ENCODE peak calls at places on chromosomes 12 and 14, in six cellular contexts. A is IMR-90; J is endothelial cell; E is CD8-positive, alpha-beta T cell; P is GM10248; B is GM06990. H is an unnamed sample.

GRCh38 chr14:91858536-91859275 is 8.6 kb downstream of the TC2N start:
- DNase-seq in P (peak), E (no peak), B (no peak), J (no peak), A (peak), H (no peak)

GRCh38 chr12:3992945-3993344 is 119.7 kb upstream of the PARP11 start:
- DNase-seq in J (no peak), B (no peak), P (no peak), A (no peak), E (no peak), H (no peak)

GRCh38 chr12:89783321-89784060 is 74.9 kb upstream of the ATP2B1 start:
- DNase-seq in E (no peak), A (peak), J (no peak), P (no peak), B (no peak), H (no peak)

GRCh38 chr14:104876251-104876699 is 11.2 kb downstream of the CEP170B start:
- DNase-seq in B (no peak), P (peak), J (peak), E (no peak), A (peak), H (no peak)

GRCh38 chr14:81165188-81165587 is 55.6 kb downstream of the GTF2A1 start:
- DNase-seq in E (no peak), A (no peak), B (no peak), P (no peak), J (no peak), H (no peak)

GRCh38 chr14:51873221-51873893 is 12.9 kb downstream of the GNG2 start:
- DNase-seq in E (no peak), P (peak), J (no peak), B (peak), A (peak), H (peak)

GRCh38 chr14:104135121-104135903 is 3.1 kb upstream of the KIF26A start:
- DNase-seq in J (peak), A (no peak), E (no peak), P (no peak), B (no peak), H (no peak)

GRCh38 chr12:104562763-104563162 is 106.0 kb downstream of the CHST11 start:
- DNase-seq in A (no peak), J (no peak), B (no peak), P (no peak), E (no peak), H (no peak)

GRCh38 chr12:19869413-19869812 is 430.1 kb downstream of the AEBP2 start:
- DNase-seq in B (no peak), J (no peak), E (no peak), A (no peak), P (no peak), H (no peak)

GRCh38 chr12:82326905-82327503 is 31.2 kb downstream of the CCDC59 start:
- DNase-seq in A (peak), E (no peak), P (peak), J (no peak), B (no peak), H (no peak)

GRCh38 chr12:6416596-6416995 is 28.2 kb upstream of the CD27 start:
- DNase-seq in A (no peak), E (no peak), B (no peak), J (no peak), P (no peak), H (peak)

GRCh38 chr14:25050494-25051170 is 685 bp upstream of the STXBP6 start:
- DNase-seq in J (no peak), E (no peak), P (no peak), A (peak), B (no peak), H (no peak)

GRCh38 chr12:21831671-21832357 is 57.3 kb upstream of the KCNJ8 start:
- DNase-seq in B (no peak), E (no peak), A (peak), P (no peak), J (no peak), H (no peak)

GRCh38 chr12:45660330-45660729 is 69.2 kb upstream of the ARID2 start:
- DNase-seq in A (peak), B (no peak), E (no peak), J (no peak), P (no peak), H (no peak)

GRCh38 chr12:66590276-66590675 is 88.6 kb downstream of the GRIP1 start:
- DNase-seq in P (no peak), J (no peak), B (no peak), E (no peak), A (no peak), H (no peak)

GRCh38 chr12:39603065-39603464 is 16.5 kb downstream of the ABCD2 start:
- DNase-seq in J (no peak), E (no peak), P (no peak), A (no peak), B (no peak), H (no peak)

GRCh38 chr12:7091660-7092228 is 501 bp downstream of the C1R start:
- DNase-seq in B (no peak), A (no peak), P (peak), J (no peak), E (no peak), H (no peak)

GRCh38 chr14:53032161-53032803 is 81.4 kb upstream of the FERMT2 start:
- DNase-seq in A (peak), B (no peak), J (no peak), E (no peak), P (no peak), H (no peak)

GRCh38 chr14:83860757-83861156 is 1669.2 kb upstream of the FLRT2 start:
- DNase-seq in E (no peak), B (no peak), P (no peak), J (no peak), A (peak), H (no peak)

GRCh38 chr12:51218607-51219161 is 822 bp upstream of the POU6F1 start:
- DNase-seq in B (no peak), J (no peak), E (no peak), P (no peak), A (no peak), H (no peak)

GRCh38 chr14:101561145-101561896 is at the start of gene DIO3:
- DNase-seq in A (no peak), P (no peak), B (no peak), E (no peak), J (peak), H (no peak)

GRCh38 chr14:34325493-34325892 is 136.5 kb downstream of the SPTSSA start:
- DNase-seq in J (no peak), P (no peak), E (no peak), B (no peak), A (no peak), H (no peak)

GRCh38 chr14:99889268-99889667 is 96.1 kb downstream of the EML1 start:
- DNase-seq in A (no peak), P (no peak), B (no peak), J (no peak), E (no peak), H (no peak)

GRCh38 chr12:102441077-102441596 is 39.2 kb downstream of the IGF1 start:
- DNase-seq in E (no peak), P (no peak), J (no peak), A (peak), B (no peak), H (no peak)

GRCh38 chr12:101027200-101027599 is 182.8 kb downstream of the SLC5A8 start:
- DNase-seq in A (no peak), J (no peak), E (no peak), P (no peak), B (no peak), H (no peak)

GRCh38 chr12:8648598-8649205 is 13.9 kb downstream of the MFAP5 start:
- DNase-seq in E (peak), P (peak), A (no peak), J (no peak), B (peak), H (no peak)

GRCh38 chr12:6276936-6277615 is 33.4 kb upstream of the PLEKHG6 start:
- DNase-seq in A (no peak), E (no peak), J (no peak), B (no peak), P (peak), H (no peak)

GRCh38 chr14:51093371-51094281 is 1.3 kb downstream of the TRIM9 start:
- DNase-seq in J (peak), B (peak), A (no peak), P (peak), E (no peak), H (no peak)

GRCh38 chr14:77208266-77208978 is 26.8 kb downstream of the TMEM63C start:
- DNase-seq in J (peak), E (peak), B (peak), P (peak), A (peak), H (no peak)

GRCh38 chr12:87793134-87793533 is 236.1 kb downstream of the C12orf50 start:
- DNase-seq in E (no peak), P (no peak), J (no peak), A (peak), B (no peak), H (no peak)

GRCh38 chr14:52267501-52268190 is at the start of gene PTGDR:
- DNase-seq in J (peak), A (no peak), B (peak), E (peak), P (no peak), H (no peak)

GRCh38 chr12:38502016-38502415 is 185.4 kb downstream of the ALG10B start:
- DNase-seq in E (no peak), A (no peak), B (no peak), J (no peak), P (no peak), H (no peak)

GRCh38 chr14:98608071-98609060 is 663.6 kb downstream of the BCL11B start:
- DNase-seq in E (no peak), B (no peak), A (no peak), J (no peak), P (no peak), H (no peak)

GRCh38 chr12:65164244-65164643 is 5.1 kb upstream of the LEMD3 start:
- DNase-seq in E (no peak), A (no peak), B (no peak), P (no peak), J (no peak), H (no peak)

GRCh38 chr12:116975779-116976393 is 65.1 kb downstream of the FBXW8 start:
- DNase-seq in A (peak), E (no peak), P (no peak), J (no peak), B (no peak), H (no peak)

GRCh38 chr12:49865109-49865781 is 22.3 kb upstream of the BCDIN3D start:
- DNase-seq in E (no peak), A (no peak), J (no peak), P (no peak), B (no peak), H (no peak)

GRCh38 chr12:77433799-77434198 is 368.4 kb upstream of the E2F7 start:
- DNase-seq in J (no peak), A (peak), E (no peak), P (no peak), B (no peak), H (no peak)

GRCh38 chr12:41466762-41467270 is 278.7 kb downstream of the PDZRN4 start:
- DNase-seq in A (no peak), E (no peak), J (no peak), P (no peak), B (no peak), H (no peak)

GRCh38 chr14:78070344-78070743 is 99.8 kb upstream of the NRXN3 start:
- DNase-seq in J (no peak), B (no peak), P (no peak), E (no peak), A (no peak), H (no peak)

GRCh38 chr12:123530683-123531082 is 2.8 kb downstream of the RILPL1 start:
- DNase-seq in A (no peak), E (no peak), J (no peak), B (no peak), P (no peak), H (no peak)

GRCh38 chr12:123531091-123531490 is 2.4 kb downstream of the RILPL1 start:
- DNase-seq in A (no peak), B (no peak), J (no peak), E (no peak), P (no peak), H (no peak)

GRCh38 chr12:123532021-123532420 is 1.5 kb downstream of the RILPL1 start:
- DNase-seq in A (peak), P (peak), B (peak), E (no peak), J (peak), H (peak)

GRCh38 chr12:123532808-123533649 is 490 bp downstream of the RILPL1 start:
- DNase-seq in B (peak), J (peak), A (peak), P (peak), E (no peak), H (no peak)

GRCh38 chr12:123533672-123534643 is at the start of gene RILPL1:
- DNase-seq in E (peak), J (peak), P (peak), B (peak), A (peak), H (no peak)
- TF ChIP-seq CTCF in E (peak), J (peak), P (peak), B (no peak), A (peak), H (peak)

GRCh38 chr12:119696943-119697342 is 29.0 kb downstream of the PRKAB1 start:
- DNase-seq in P (no peak), A (no peak), B (no peak), E (no peak), J (no peak), H (no peak)
- TF ChIP-seq CTCF in P (no peak), A (no peak), B (no peak), E (no peak), J (no peak), H (no peak)

GRCh38 chr12:99619389-99620158 is 28.0 kb upstream of the GARIN6 start:
- DNase-seq in P (peak), B (no peak), J (no peak), E (no peak), A (peak), H (no peak)
- TF ChIP-seq CTCF in P (peak), B (peak), J (peak), E (no peak), A (peak), H (peak)

DNA sequence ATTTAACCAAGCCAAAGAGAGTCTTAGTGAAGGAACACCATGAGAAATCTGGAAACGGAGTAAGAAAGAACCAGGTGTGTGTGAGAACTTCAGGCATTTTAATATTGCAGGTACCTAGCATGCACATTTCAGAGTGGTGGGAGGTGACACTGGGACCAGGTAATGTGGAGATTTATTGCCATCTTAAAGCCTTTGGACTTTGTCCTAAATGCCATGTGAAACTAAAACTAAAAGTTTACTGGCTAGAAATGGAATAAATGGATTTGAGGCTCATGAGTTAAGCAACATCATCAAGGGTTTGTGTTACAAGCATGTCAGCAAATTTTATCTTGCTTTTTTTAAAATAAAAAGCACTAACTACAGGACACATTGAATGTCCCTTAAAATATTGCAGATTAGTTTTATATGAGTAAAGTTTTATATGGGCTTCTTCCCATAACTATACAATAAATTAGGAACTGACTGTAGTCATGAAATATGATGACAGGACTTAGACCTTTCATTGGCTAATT is 721.0 kb upstream of the NOVA1 start:
- DNase-seq in P (no peak), J (no peak), E (no peak), B (no peak), A (no peak), H (no peak)
- TF ChIP-seq CTCF in P (no peak), J (no peak), E (no peak), B (no peak), A (no peak), H (no peak)

GRCh38 chr12:59834659-59835474 is 239.0 kb downstream of the SLC16A7 start:
- DNase-seq in B (no peak), E (no peak), J (no peak), P (peak), A (peak), H (no peak)
- TF ChIP-seq CTCF in B (peak), E (peak), J (peak), P (peak), A (peak), H (peak)

GRCh38 chr12:58104443-58104842 is 163.1 kb downstream of the ATP23 start:
- DNase-seq in B (no peak), A (no peak), J (no peak), P (no peak), E (no peak), H (no peak)

GRCh38 chr12:58099476-58099875 is 158.1 kb downstream of the ATP23 start:
- DNase-seq in P (no peak), E (no peak), B (no peak), A (no peak), J (no peak), H (no peak)

GRCh38 chr12:58106185-58106584 is 164.8 kb downstream of the ATP23 start:
- DNase-seq in J (no peak), P (no peak), A (no peak), B (no peak), E (no peak), H (no peak)

GRCh38 chr12:58105225-58106119 is 164.1 kb downstream of the ATP23 start:
- DNase-seq in B (no peak), A (peak), E (no peak), J (no peak), P (no peak), H (no peak)
- TF ChIP-seq CTCF in B (peak), A (no peak), E (no peak), J (peak), P (no peak), H (no peak)

DNA sequence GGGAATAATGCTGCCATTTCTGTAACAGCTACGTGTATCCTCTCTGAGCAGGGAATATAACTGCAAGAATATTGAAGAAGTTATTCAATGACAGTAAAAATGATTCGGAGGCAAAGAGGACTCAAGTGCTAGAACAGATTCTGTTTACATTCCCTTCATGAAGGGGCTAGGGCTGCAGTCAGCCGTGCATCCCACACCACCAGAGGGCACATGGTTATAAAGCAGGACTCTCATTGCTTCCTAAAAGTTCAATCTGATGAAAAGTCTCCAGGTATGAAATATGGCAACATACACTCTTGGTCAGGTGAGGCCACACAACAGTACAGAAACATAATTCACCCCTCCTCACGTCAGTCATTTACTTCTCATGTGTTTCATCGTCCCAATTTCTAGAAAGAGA is 34.0 kb downstream of the TCHP start:
- DNase-seq in B (no peak), P (no peak), A (peak), J (no peak), E (no peak), H (no peak)
- TF ChIP-seq CTCF in B (peak), P (peak), A (peak), J (peak), E (no peak), H (no peak)

DNA sequence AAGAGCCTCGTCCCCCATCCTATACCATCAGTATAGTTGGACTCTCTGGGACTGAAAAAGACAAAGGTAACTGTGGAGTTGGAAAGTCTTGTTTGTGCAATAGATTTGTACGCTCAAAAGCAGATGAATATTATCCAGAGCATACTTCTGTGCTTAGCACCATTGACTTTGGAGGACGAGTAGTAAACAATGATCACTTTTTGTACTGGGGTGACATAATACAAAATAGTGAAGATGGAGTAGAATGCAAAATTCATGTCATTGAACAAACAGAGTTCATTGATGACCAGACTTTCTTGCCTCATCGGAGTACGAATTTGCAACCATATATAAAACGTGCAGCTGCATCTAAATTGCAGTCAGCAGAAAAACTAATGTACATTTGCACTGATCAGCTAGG is 13.6 kb downstream of the ARHGAP5 start:
- DNase-seq in P (no peak), E (no peak), J (no peak), B (no peak), A (no peak), H (no peak)
- TF ChIP-seq CTCF in P (no peak), E (no peak), J (no peak), B (no peak), A (no peak), H (no peak)

DNA sequence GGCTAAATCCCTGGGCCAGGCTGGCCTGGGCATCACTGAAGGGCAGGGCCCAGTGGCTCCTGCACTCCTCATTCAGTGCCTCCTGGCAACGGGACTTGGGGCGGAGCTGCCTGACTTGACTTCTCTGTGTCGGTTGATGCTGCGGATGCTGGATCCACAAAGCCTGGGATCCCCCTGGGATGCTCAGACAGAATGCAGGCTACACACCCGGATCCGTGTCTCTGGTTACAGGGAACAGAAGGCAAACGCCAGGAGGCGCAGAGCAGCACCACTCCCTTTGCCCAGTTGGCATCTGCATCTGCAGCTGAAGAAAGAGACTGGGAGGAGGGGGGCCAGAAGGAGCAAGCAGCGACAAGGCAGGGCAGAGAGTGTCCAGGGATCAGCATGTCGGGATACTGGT is 154.5 kb upstream of the FKBP4 start:
- DNase-seq in P (no peak), J (no peak), E (no peak), B (no peak), A (no peak), H (peak)
- TF ChIP-seq CTCF in P (no peak), J (no peak), E (no peak), B (no peak), A (peak), H (no peak)